ENCODE peak calls at places on chromosomes 2 and 18, in ten cellular contexts. One of them, this sample, is unnamed.

GRCh38 chr2:109422071-109422757 is 191.6 kb downstream of the SEPTIN10 start:
- DNase-seq in mesothelial cell of epicardium: no peak
- DNase-seq in A549: no peak
- DNase-seq in HCT116: no peak
- DNase-seq in gastrocnemius medialis: peak
- DNase-seq in right atrium auricular region: no peak
- DNase-seq in fibroblast of lung: peak
- DNase-seq in pancreas: no peak
- DNase-seq in astrocyte of the spinal cord: no peak
- DNase-seq in brain microvascular endothelial cell: no peak
- DNase-seq in this sample: no peak

GRCh38 chr2:206562375-206562774 is 79.9 kb upstream of the FAM237A start:
- DNase-seq in fibroblast of lung: peak
- DNase-seq in HCT116: no peak
- DNase-seq in astrocyte of the spinal cord: no peak
- DNase-seq in mesothelial cell of epicardium: no peak
- DNase-seq in pancreas: no peak
- DNase-seq in right atrium auricular region: no peak
- DNase-seq in brain microvascular endothelial cell: peak
- DNase-seq in A549: no peak
- DNase-seq in gastrocnemius medialis: no peak
- DNase-seq in this sample: no peak

GRCh38 chr2:180077295-180077906 is 70.3 kb upstream of the CWC22 start:
- DNase-seq in right atrium auricular region: no peak
- DNase-seq in brain microvascular endothelial cell: no peak
- DNase-seq in pancreas: no peak
- DNase-seq in fibroblast of lung: peak
- DNase-seq in HCT116: peak
- DNase-seq in astrocyte of the spinal cord: peak
- DNase-seq in mesothelial cell of epicardium: no peak
- DNase-seq in gastrocnemius medialis: no peak
- DNase-seq in A549: peak
- DNase-seq in this sample: peak

GRCh38 chr2:240467659-240468299 is 32.3 kb downstream of the GPC1 start:
- DNase-seq in mesothelial cell of epicardium: no peak
- DNase-seq in brain microvascular endothelial cell: no peak
- DNase-seq in right atrium auricular region: peak
- DNase-seq in A549: no peak
- DNase-seq in gastrocnemius medialis: peak
- DNase-seq in HCT116: no peak
- DNase-seq in pancreas: no peak
- DNase-seq in fibroblast of lung: no peak
- DNase-seq in astrocyte of the spinal cord: no peak
- DNase-seq in this sample: no peak

GRCh38 chr18:731185-731584 is 18.8 kb upstream of the ENOSF1 start:
- DNase-seq in right atrium auricular region: no peak
- DNase-seq in pancreas: no peak
- DNase-seq in A549: no peak
- DNase-seq in mesothelial cell of epicardium: no peak
- DNase-seq in brain microvascular endothelial cell: no peak
- DNase-seq in gastrocnemius medialis: no peak
- DNase-seq in fibroblast of lung: no peak
- DNase-seq in HCT116: no peak
- DNase-seq in astrocyte of the spinal cord: no peak
- DNase-seq in this sample: no peak

GRCh38 chr2:176118606-176119370 is 2.2 kb downstream of the HOXD10 start:
- DNase-seq in astrocyte of the spinal cord: no peak
- DNase-seq in A549: peak
- DNase-seq in pancreas: no peak
- DNase-seq in mesothelial cell of epicardium: no peak
- DNase-seq in right atrium auricular region: no peak
- DNase-seq in brain microvascular endothelial cell: no peak
- DNase-seq in HCT116: peak
- DNase-seq in fibroblast of lung: no peak
- DNase-seq in gastrocnemius medialis: no peak
- DNase-seq in this sample: no peak

GRCh38 chr2:121071058-121071504 is 213.9 kb downstream of the TFCP2L1 start:
- DNase-seq in gastrocnemius medialis: peak
- DNase-seq in fibroblast of lung: peak
- DNase-seq in pancreas: peak
- DNase-seq in right atrium auricular region: no peak
- DNase-seq in HCT116: peak
- DNase-seq in brain microvascular endothelial cell: peak
- DNase-seq in A549: peak
- DNase-seq in mesothelial cell of epicardium: peak
- DNase-seq in astrocyte of the spinal cord: peak
- DNase-seq in this sample: peak

GRCh38 chr2:217479626-217480025 is 523.2 kb downstream of the TNS1 start:
- DNase-seq in astrocyte of the spinal cord: no peak
- DNase-seq in A549: no peak
- DNase-seq in right atrium auricular region: no peak
- DNase-seq in gastrocnemius medialis: no peak
- DNase-seq in mesothelial cell of epicardium: no peak
- DNase-seq in HCT116: no peak
- DNase-seq in brain microvascular endothelial cell: no peak
- DNase-seq in pancreas: no peak
- DNase-seq in fibroblast of lung: no peak
- DNase-seq in this sample: no peak

GRCh38 chr2:127694986-127695385 is 6.3 kb upstream of the SFT2D3 start:
- DNase-seq in astrocyte of the spinal cord: no peak
- DNase-seq in gastrocnemius medialis: no peak
- DNase-seq in mesothelial cell of epicardium: no peak
- DNase-seq in pancreas: no peak
- DNase-seq in A549: no peak
- DNase-seq in right atrium auricular region: no peak
- DNase-seq in brain microvascular endothelial cell: no peak
- DNase-seq in HCT116: no peak
- DNase-seq in fibroblast of lung: no peak
- DNase-seq in this sample: no peak

GRCh38 chr2:9423922-9424272 is 443 bp downstream of the CPSF3 start:
- DNase-seq in HCT116: no peak
- DNase-seq in A549: no peak
- DNase-seq in gastrocnemius medialis: no peak
- DNase-seq in right atrium auricular region: no peak
- DNase-seq in pancreas: no peak
- DNase-seq in astrocyte of the spinal cord: peak
- DNase-seq in fibroblast of lung: peak
- DNase-seq in mesothelial cell of epicardium: no peak
- DNase-seq in brain microvascular endothelial cell: no peak
- DNase-seq in this sample: no peak

DNA sequence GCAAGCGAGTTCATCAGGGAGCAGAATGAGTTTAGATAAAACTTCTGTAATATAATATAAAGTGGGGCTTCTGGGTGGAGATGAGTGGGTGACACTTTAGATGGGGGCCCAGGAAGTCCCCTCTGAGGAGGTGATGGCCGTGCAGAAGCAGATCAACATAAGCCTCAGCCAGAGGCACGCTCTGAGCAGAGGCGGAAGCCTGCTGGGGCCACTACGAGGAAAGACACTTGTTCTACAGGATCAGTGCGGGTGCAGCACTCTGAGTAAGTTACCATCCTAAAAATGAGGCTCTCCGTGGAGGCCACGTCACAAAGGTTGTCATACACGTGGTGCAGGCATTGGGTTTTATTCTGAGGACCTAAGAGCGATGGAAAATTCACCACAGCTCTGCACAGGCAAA is 22.3 kb downstream of the TMEM18 start:
- DNase-seq in gastrocnemius medialis: no peak
- DNase-seq in mesothelial cell of epicardium: no peak
- DNase-seq in brain microvascular endothelial cell: no peak
- DNase-seq in right atrium auricular region: peak
- DNase-seq in fibroblast of lung: no peak
- DNase-seq in astrocyte of the spinal cord: no peak
- DNase-seq in HCT116: no peak
- DNase-seq in A549: no peak
- DNase-seq in pancreas: peak
- DNase-seq in this sample: no peak
- TF ChIP-seq CTCF in gastrocnemius medialis: no peak
- TF ChIP-seq CTCF in mesothelial cell of epicardium: no peak
- TF ChIP-seq CTCF in brain microvascular endothelial cell: no peak
- TF ChIP-seq CTCF in right atrium auricular region: no peak
- TF ChIP-seq CTCF in fibroblast of lung: no peak
- TF ChIP-seq CTCF in astrocyte of the spinal cord: no peak
- TF ChIP-seq CTCF in HCT116: no peak
- TF ChIP-seq CTCF in A549: no peak
- TF ChIP-seq CTCF in pancreas: no peak
- TF ChIP-seq CTCF in this sample: no peak

DNA sequence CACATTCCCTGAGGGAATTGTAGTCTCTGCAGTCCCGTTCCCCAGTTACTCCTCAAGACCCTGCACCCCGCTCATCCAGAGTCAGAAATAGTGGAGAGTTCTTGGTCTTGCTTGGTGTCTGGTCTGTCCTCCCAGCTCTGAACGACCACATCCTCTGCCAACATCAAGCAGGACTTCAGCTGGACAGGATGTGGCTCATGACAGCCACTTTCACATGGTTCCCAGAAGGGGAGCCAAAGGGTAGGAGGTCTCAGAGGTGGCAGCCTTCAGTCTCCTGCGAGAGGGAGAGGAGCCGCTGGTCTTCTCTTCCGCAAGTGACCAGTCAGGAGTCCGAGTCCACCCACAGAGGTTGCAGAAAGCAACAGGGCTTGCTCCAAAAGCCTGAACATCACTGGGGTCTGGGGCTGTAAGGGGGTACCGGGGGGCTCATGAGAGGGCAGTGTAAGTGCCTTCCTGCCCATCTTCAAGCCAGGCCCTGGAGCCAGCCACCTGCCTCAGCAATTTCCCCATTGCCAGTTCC is 29.8 kb downstream of the B3GNT7 start:
- DNase-seq in gastrocnemius medialis: no peak
- DNase-seq in right atrium auricular region: no peak
- DNase-seq in mesothelial cell of epicardium: no peak
- DNase-seq in brain microvascular endothelial cell: no peak
- DNase-seq in pancreas: no peak
- DNase-seq in HCT116: no peak
- DNase-seq in astrocyte of the spinal cord: no peak
- DNase-seq in A549: no peak
- DNase-seq in fibroblast of lung: no peak
- DNase-seq in this sample: no peak
- TF ChIP-seq CTCF in gastrocnemius medialis: no peak
- TF ChIP-seq CTCF in right atrium auricular region: no peak
- TF ChIP-seq CTCF in mesothelial cell of epicardium: no peak
- TF ChIP-seq CTCF in brain microvascular endothelial cell: no peak
- TF ChIP-seq CTCF in pancreas: no peak
- TF ChIP-seq CTCF in HCT116: no peak
- TF ChIP-seq CTCF in astrocyte of the spinal cord: no peak
- TF ChIP-seq CTCF in A549: no peak
- TF ChIP-seq CTCF in fibroblast of lung: no peak
- TF ChIP-seq CTCF in this sample: no peak

GRCh38 chr18:10231220-10231619 is 223.2 kb upstream of the APCDD1 start:
- DNase-seq in right atrium auricular region: no peak
- DNase-seq in mesothelial cell of epicardium: no peak
- DNase-seq in brain microvascular endothelial cell: no peak
- DNase-seq in fibroblast of lung: no peak
- DNase-seq in pancreas: no peak
- DNase-seq in astrocyte of the spinal cord: no peak
- DNase-seq in gastrocnemius medialis: no peak
- DNase-seq in A549: no peak
- DNase-seq in HCT116: no peak
- DNase-seq in this sample: no peak

GRCh38 chr18:10226971-10227370 is 227.5 kb upstream of the APCDD1 start:
- DNase-seq in HCT116: no peak
- DNase-seq in mesothelial cell of epicardium: no peak
- DNase-seq in A549: no peak
- DNase-seq in pancreas: no peak
- DNase-seq in brain microvascular endothelial cell: no peak
- DNase-seq in astrocyte of the spinal cord: no peak
- DNase-seq in gastrocnemius medialis: no peak
- DNase-seq in fibroblast of lung: no peak
- DNase-seq in right atrium auricular region: no peak
- DNase-seq in this sample: no peak

GRCh38 chr18:10232062-10232461 is 222.4 kb upstream of the APCDD1 start:
- DNase-seq in pancreas: no peak
- DNase-seq in astrocyte of the spinal cord: no peak
- DNase-seq in brain microvascular endothelial cell: no peak
- DNase-seq in HCT116: no peak
- DNase-seq in gastrocnemius medialis: no peak
- DNase-seq in A549: no peak
- DNase-seq in right atrium auricular region: no peak
- DNase-seq in fibroblast of lung: no peak
- DNase-seq in mesothelial cell of epicardium: no peak
- DNase-seq in this sample: no peak

GRCh38 chr18:10228380-10228779 is 226.1 kb upstream of the APCDD1 start:
- DNase-seq in right atrium auricular region: no peak
- DNase-seq in fibroblast of lung: no peak
- DNase-seq in brain microvascular endothelial cell: no peak
- DNase-seq in gastrocnemius medialis: no peak
- DNase-seq in pancreas: no peak
- DNase-seq in mesothelial cell of epicardium: no peak
- DNase-seq in astrocyte of the spinal cord: no peak
- DNase-seq in A549: no peak
- DNase-seq in HCT116: no peak
- DNase-seq in this sample: no peak

GRCh38 chr18:10230072-10230471 is 224.4 kb upstream of the APCDD1 start:
- DNase-seq in A549: no peak
- DNase-seq in right atrium auricular region: no peak
- DNase-seq in HCT116: peak
- DNase-seq in astrocyte of the spinal cord: peak
- DNase-seq in brain microvascular endothelial cell: peak
- DNase-seq in fibroblast of lung: peak
- DNase-seq in gastrocnemius medialis: no peak
- DNase-seq in pancreas: no peak
- DNase-seq in mesothelial cell of epicardium: no peak
- DNase-seq in this sample: peak
- TF ChIP-seq CTCF in A549: no peak
- TF ChIP-seq CTCF in right atrium auricular region: no peak
- TF ChIP-seq CTCF in HCT116: peak
- TF ChIP-seq CTCF in astrocyte of the spinal cord: peak
- TF ChIP-seq CTCF in brain microvascular endothelial cell: peak
- TF ChIP-seq CTCF in fibroblast of lung: peak
- TF ChIP-seq CTCF in gastrocnemius medialis: no peak
- TF ChIP-seq CTCF in pancreas: no peak
- TF ChIP-seq CTCF in mesothelial cell of epicardium: no peak
- TF ChIP-seq CTCF in this sample: peak

DNA sequence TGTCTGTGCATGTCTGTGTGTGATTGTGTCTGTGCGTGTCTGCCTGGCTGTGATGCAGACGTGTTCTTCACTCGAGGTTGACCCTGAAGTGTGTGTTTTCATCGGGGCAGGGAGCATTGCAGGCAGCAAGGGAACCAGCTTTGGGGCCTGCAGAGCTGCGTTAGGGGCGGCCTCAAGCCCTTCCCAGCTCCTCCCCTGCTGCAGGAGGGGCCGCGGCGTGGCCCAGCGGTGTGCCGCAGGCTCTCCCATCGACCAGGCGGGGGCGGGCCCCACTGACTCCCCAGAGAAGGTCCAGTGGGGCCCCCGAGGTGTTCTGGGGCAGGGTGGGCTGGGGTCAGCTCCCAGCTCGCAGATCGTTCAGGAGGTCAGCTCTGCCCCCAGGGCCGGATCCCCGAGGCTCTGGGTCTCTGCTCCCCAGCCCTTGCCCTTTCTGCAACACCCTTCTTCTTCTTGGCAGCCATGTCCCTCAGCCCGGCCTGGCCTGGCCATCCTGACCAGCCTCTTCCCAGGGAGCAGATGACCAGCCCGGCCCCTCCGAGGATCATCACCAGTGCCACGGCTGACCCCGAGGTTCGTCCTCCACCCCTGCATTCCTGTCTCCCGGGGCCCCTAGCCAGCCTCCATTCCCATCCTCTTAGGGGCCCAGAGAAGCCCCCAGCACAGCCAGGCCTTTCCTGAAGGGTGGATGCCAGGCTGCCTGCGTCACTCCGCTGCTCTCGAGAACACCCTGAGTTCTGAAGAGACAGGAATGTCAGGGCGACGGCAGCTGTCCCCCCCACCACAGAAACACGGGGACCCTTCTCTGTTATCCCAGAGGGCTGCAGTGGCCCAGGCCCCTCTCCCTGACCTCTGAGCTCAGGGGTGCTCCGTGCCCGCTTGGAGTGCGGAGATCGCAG is 11.1 kb upstream of the KLHL30 start:
- DNase-seq in pancreas: no peak
- DNase-seq in right atrium auricular region: no peak
- DNase-seq in fibroblast of lung: peak
- DNase-seq in HCT116: no peak
- DNase-seq in brain microvascular endothelial cell: peak
- DNase-seq in gastrocnemius medialis: no peak
- DNase-seq in A549: no peak
- DNase-seq in mesothelial cell of epicardium: no peak
- DNase-seq in astrocyte of the spinal cord: peak
- DNase-seq in this sample: peak
- TF ChIP-seq CTCF in pancreas: no peak
- TF ChIP-seq CTCF in right atrium auricular region: peak
- TF ChIP-seq CTCF in fibroblast of lung: peak
- TF ChIP-seq CTCF in HCT116: no peak
- TF ChIP-seq CTCF in brain microvascular endothelial cell: peak
- TF ChIP-seq CTCF in gastrocnemius medialis: no peak
- TF ChIP-seq CTCF in A549: no peak
- TF ChIP-seq CTCF in mesothelial cell of epicardium: no peak
- TF ChIP-seq CTCF in astrocyte of the spinal cord: no peak
- TF ChIP-seq CTCF in this sample: peak

This sample was measured in HFFc6.